ENCODE peak calls at places on chromosome 11, in five cellular contexts. G, N, U, H and P are unnamed samples.

GRCh38 chr11:64713031-64713780 is 9.8 kb downstream of the NRXN2 start:
- DNase-seq in G (no peak), N (no peak), U (no peak), H (no peak), P (no peak)

GRCh38 chr11:65863889-65864757 is 3.9 kb downstream of the MUS81 start:
- DNase-seq in G (no peak), N (no peak), U (no peak), H (no peak), P (no peak)

GRCh38 chr11:98099371-98099770 is 921.4 kb upstream of the CNTN5 start:
- DNase-seq in G (no peak), N (no peak), U (no peak), H (no peak), P (no peak)

GRCh38 chr11:122441702-122442092 is 213.8 kb upstream of the UBASH3B start:
- DNase-seq in G (no peak), N (no peak), U (no peak), H (no peak), P (no peak)

GRCh38 chr11:1419811-1420210 is 30.1 kb downstream of the BRSK2 start:
- DNase-seq in G (no peak), N (no peak), U (no peak), H (no peak), P (no peak)

GRCh38 chr11:92697461-92698314 is 271.8 kb upstream of the MTNR1B start:
- DNase-seq in G (no peak), N (no peak), U (no peak), H (no peak), P (peak; percentile 15)

GRCh38 chr11:133835258-133836075 is 9.8 kb downstream of the SPATA19 start:
- DNase-seq in G (peak; percentile 22), N (peak; percentile 23), U (peak; percentile 68), H (peak; percentile 61), P (peak; percentile 79)

GRCh38 chr11:20676658-20677057 is 7.3 kb downstream of the NELL1 start:
- DNase-seq in G (no peak), N (no peak), U (no peak), H (no peak), P (no peak)

GRCh38 chr11:58963551-58964075 is 24.3 kb downstream of the GLYATL1 start:
- DNase-seq in G (peak; percentile 16), N (no peak), U (peak; percentile 70), H (no peak), P (peak; percentile 15)

GRCh38 chr11:66883021-66883968 is 26.4 kb downstream of the LRFN4 start:
- DNase-seq in G (peak; percentile 65), N (no peak), U (no peak), H (peak; percentile 45), P (peak; percentile 85)

GRCh38 chr11:64356498-64357411 is 2.2 kb upstream of the RPS6KA4 start:
- DNase-seq in G (peak; percentile 88), N (no peak), U (no peak), H (peak; percentile 65), P (peak; percentile 83)

GRCh38 chr11:33157103-33158027 is 3.9 kb downstream of the CSTF3 start:
- DNase-seq in G (no peak), N (no peak), U (no peak), H (no peak), P (no peak)

GRCh38 chr11:125170001-125170405 is 5.5 kb downstream of the PKNOX2 start:
- DNase-seq in G (no peak), N (no peak), U (no peak), H (no peak), P (no peak)

GRCh38 chr11:116873391-116873790 is 36.0 kb upstream of the APOA1 start:
- DNase-seq in G (no peak), N (no peak), U (no peak), H (no peak), P (no peak)

GRCh38 chr11:116876656-116877055 is 39.2 kb upstream of the APOA1 start:
- DNase-seq in G (no peak), N (no peak), U (no peak), H (no peak), P (no peak)

GRCh38 chr11:116871248-116871647 is 33.8 kb upstream of the APOA1 start:
- DNase-seq in G (no peak), N (no peak), U (no peak), H (no peak), P (no peak)

GRCh38 chr11:116875194-116875593 is 37.8 kb upstream of the APOA1 start:
- DNase-seq in G (no peak), N (no peak), U (no peak), H (no peak), P (no peak)

DNA sequence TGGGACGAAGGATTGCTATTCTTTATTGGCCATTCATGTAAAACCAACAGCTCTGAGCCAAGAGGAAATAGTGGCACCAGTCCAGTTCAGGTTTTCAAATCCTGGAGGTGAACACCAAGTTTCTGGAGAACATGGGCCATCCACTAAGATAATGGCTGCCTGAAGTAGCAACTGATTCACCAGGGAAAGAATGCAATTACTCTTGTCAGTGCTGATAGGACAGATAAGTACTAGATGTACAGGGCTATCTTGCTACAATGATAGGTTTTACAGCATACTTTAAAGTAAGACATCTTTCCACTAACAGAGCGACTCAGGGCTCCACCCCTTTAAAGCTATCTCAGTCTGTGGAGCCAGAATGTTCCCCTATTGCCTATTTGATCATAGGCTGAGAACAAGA is 36.8 kb upstream of the APOA1 start:
- DNase-seq in G (no peak), N (no peak), U (no peak), H (no peak), P (no peak)
- TF ChIP-seq USF2 in G (no peak), N (no peak), U (no peak), H (no peak), P (no peak)

GRCh38 chr11:11843642-11844041 is 1.9 kb downstream of the USP47 start:
- DNase-seq in G (no peak), N (no peak), U (no peak), H (no peak), P (peak; percentile 8)
- H3K27ac ChIP-seq in G (peak overlapping the region; percentile 96), N (peak overlapping the region; percentile 96), U (no peak overlapping the region), H (no peak overlapping the region), P (peak overlapping the region; percentile 98)

DNA sequence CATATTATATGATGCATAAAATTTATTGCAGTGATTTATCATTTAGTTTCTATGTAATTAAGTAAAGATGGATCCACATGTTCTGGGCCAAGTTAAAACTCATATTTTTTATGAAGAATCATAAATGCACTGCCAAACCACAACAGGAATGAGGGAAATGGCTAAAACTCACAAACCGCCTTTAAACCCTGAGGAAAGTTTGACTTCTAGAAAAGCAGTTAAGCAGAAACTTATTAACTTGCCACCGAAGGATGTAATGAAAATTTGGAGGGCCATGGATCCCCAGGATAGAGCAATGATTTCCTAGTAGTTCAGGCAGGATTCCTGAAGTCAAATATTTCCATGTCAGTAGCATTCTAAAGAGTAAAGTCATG is 218.3 kb upstream of the CTSC start:
- DNase-seq in G (no peak), N (no peak), U (no peak), H (no peak), P (no peak)
- TF ChIP-seq SIN3A in G (no peak), N (no peak), U (no peak), H (no peak), P (no peak)

GRCh38 chr11:61871158-61871597 is 20.2 kb downstream of the FADS3 start:
- DNase-seq in G (peak; percentile 89), N (no peak), U (peak; percentile 73), H (peak; percentile 64), P (peak; percentile 94)
- TF ChIP-seq USF2 in G (no peak), N (no peak), U (no peak), H (no peak), P (no peak)